ENCODE peak calls at places on chromosomes 2 and 18, in four cellular contexts. N, S, Y and Z are unnamed samples.

GRCh38 chr2:218570850-218571249 is 2.2 kb downstream of the CNOT9 start:
- DNase-seq in S (no peak), N (no peak), Y (no peak), Z (no peak)

GRCh38 chr2:120896904-120897303 is 161.2 kb downstream of the GLI2 start:
- DNase-seq in S (no peak), Y (no peak), N (no peak), Z (no peak)

GRCh38 chr18:26549486-26550435 is 1.4 kb upstream of the KCTD1 start:
- DNase-seq in S (peak; percentile 68), Y (no peak), N (peak; percentile 44), Z (no peak)

GRCh38 chr2:146241023-146241422 is 1603.8 kb upstream of the ACVR2A start:
- DNase-seq in N (no peak), Y (no peak), S (no peak), Z (no peak)

GRCh38 chr2:241218131-241219029 is 29.9 kb downstream of the ANO7 start:
- DNase-seq in Y (no peak), N (peak; percentile 47), S (peak; percentile 44), Z (no peak)

GRCh38 chr18:63775166-63775730 is at the start of gene SERPINB7:
- DNase-seq in N (no peak), S (no peak), Y (no peak), Z (no peak)

GRCh38 chr2:12935726-12936125 is 219.0 kb downstream of the TRIB2 start:
- DNase-seq in S (no peak), N (no peak), Y (no peak), Z (no peak)

GRCh38 chr2:233423436-233423860 is 69.2 kb downstream of the DGKD start:
- DNase-seq in Y (no peak), N (no peak), S (no peak), Z (no peak)

GRCh38 chr18:58611471-58612131 is 17.3 kb downstream of the ALPK2 start:
- DNase-seq in Y (no peak), N (no peak), S (no peak), Z (no peak)

GRCh38 chr2:168552450-168552856 is 96.4 kb downstream of the CERS6 start:
- DNase-seq in S (peak; percentile 75), N (no peak), Y (no peak), Z (no peak)

GRCh38 chr2:231926180-231926741 is at the start of gene NPPC:
- DNase-seq in Y (peak; percentile 61), N (peak; percentile 81), S (peak; percentile 8), Z (no peak)

GRCh38 chr2:42572297-42573081 is 4.1 kb downstream of the MTA3 start:
- DNase-seq in N (no peak), Y (no peak), S (no peak), Z (no peak)

GRCh38 chr2:112166801-112167499 is 28.8 kb downstream of the FBLN7 start:
- DNase-seq in N (peak; percentile 39), Y (no peak), S (no peak), Z (no peak)

GRCh38 chr18:22279741-22280452 is 110.5 kb downstream of the GATA6 start:
- DNase-seq in Y (no peak), N (no peak), S (no peak), Z (no peak)

GRCh38 chr2:45046786-45047185 is 37.5 kb upstream of the SIX2 start:
- DNase-seq in S (no peak), N (no peak), Y (no peak), Z (no peak)

GRCh38 chr2:86791574-86791973 is 861 bp upstream of the CD8A start:
- DNase-seq in N (no peak), Y (no peak), S (no peak), Z (no peak)

GRCh38 chr2:128686881-128687550 is 368.3 kb upstream of the HS6ST1 start:
- DNase-seq in Y (no peak), N (no peak), S (no peak), Z (no peak)

GRCh38 chr2:199596549-199596948 is 138.8 kb upstream of the SATB2 start:
- DNase-seq in Y (no peak), N (peak; percentile 20), S (no peak), Z (no peak)

GRCh38 chr2:104897515-104898184 is 43.7 kb downstream of the POU3F3 start:
- DNase-seq in S (no peak), Y (no peak), N (no peak), Z (no peak)

GRCh38 chr2:97792416-97792815 is 79.0 kb downstream of the ZAP70 start:
- DNase-seq in N (no peak), Y (no peak), S (no peak), Z (no peak)

GRCh38 chr2:225893151-225893550 is 493.6 kb downstream of the NYAP2 start:
- DNase-seq in S (no peak), Y (no peak), N (no peak), Z (no peak)

GRCh38 chr18:59752666-59753065 is 55.4 kb upstream of the CCBE1 start:
- DNase-seq in N (peak; percentile 7), S (no peak), Y (no peak), Z (no peak)

GRCh38 chr2:212915121-212915782 is 236.2 kb downstream of the IKZF2 start:
- DNase-seq in S (no peak), Y (no peak), N (no peak), Z (no peak)